ENCODE peak calls at places on chromosomes 6 and 20, in nine cellular contexts. One of them, this sample, is unnamed.
A peak's percentile ranks its signal among the peaks of the same experiment; 100 is the strongest.

GRCh38 chr20:5863040-5863811 is 87.1 kb downstream of the TRMT6 start:
- DNase-seq in GM13976: no peak
- DNase-seq in DMS 273 treated with DMSO at 0.1 percent for 48 hours: no peak
- DNase-seq in tibial artery: no peak
- DNase-seq in brain microvascular endothelial cell: peak; percentile 82
- DNase-seq in mesendoderm: no peak
- DNase-seq in cardiac muscle cell: peak; percentile 89
- DNase-seq in GM12878: no peak
- DNase-seq in HepG2: no peak
- DNase-seq in this sample: no peak

GRCh38 chr6:163253556-163254213 is 160.8 kb upstream of the QKI start:
- DNase-seq in cardiac muscle cell: no peak
- DNase-seq in mesendoderm: no peak
- DNase-seq in DMS 273 treated with DMSO at 0.1 percent for 48 hours: no peak
- DNase-seq in GM13976: no peak
- DNase-seq in tibial artery: no peak
- DNase-seq in HepG2: no peak
- DNase-seq in GM12878: no peak
- DNase-seq in brain microvascular endothelial cell: no peak
- DNase-seq in this sample: no peak

GRCh38 chr20:46348231-46348803 is 40.0 kb upstream of the CDH22 start:
- DNase-seq in brain microvascular endothelial cell: peak; percentile 24
- DNase-seq in cardiac muscle cell: peak; percentile 67
- DNase-seq in tibial artery: no peak
- DNase-seq in DMS 273 treated with DMSO at 0.1 percent for 48 hours: peak; percentile 49
- DNase-seq in GM12878: no peak
- DNase-seq in GM13976: no peak
- DNase-seq in mesendoderm: peak; percentile 94
- DNase-seq in HepG2: no peak
- DNase-seq in this sample: no peak

GRCh38 chr6:34324738-34325444 is 67.6 kb downstream of the NUDT3 start:
- DNase-seq in cardiac muscle cell: peak; percentile 78
- DNase-seq in tibial artery: peak; percentile 47
- DNase-seq in DMS 273 treated with DMSO at 0.1 percent for 48 hours: peak; percentile 43
- DNase-seq in GM12878: no peak
- DNase-seq in brain microvascular endothelial cell: peak; percentile 9
- DNase-seq in GM13976: no peak
- DNase-seq in mesendoderm: peak; percentile 32
- DNase-seq in HepG2: no peak
- DNase-seq in this sample: no peak

GRCh38 chr20:728022-728944 is 40.0 kb downstream of the SLC52A3 start:
- DNase-seq in HepG2: peak; percentile 51
- DNase-seq in tibial artery: no peak
- DNase-seq in mesendoderm: peak; percentile 85
- DNase-seq in cardiac muscle cell: peak; percentile 44
- DNase-seq in GM12878: no peak
- DNase-seq in GM13976: peak; percentile 82
- DNase-seq in brain microvascular endothelial cell: peak; percentile 9
- DNase-seq in DMS 273 treated with DMSO at 0.1 percent for 48 hours: peak; percentile 51
- DNase-seq in this sample: no peak

GRCh38 chr20:1804129-1804503 is 91.1 kb upstream of the SIRPA start:
- DNase-seq in HepG2: no peak
- DNase-seq in tibial artery: no peak
- DNase-seq in DMS 273 treated with DMSO at 0.1 percent for 48 hours: no peak
- DNase-seq in GM13976: no peak
- DNase-seq in mesendoderm: no peak
- DNase-seq in brain microvascular endothelial cell: no peak
- DNase-seq in GM12878: no peak
- DNase-seq in cardiac muscle cell: no peak
- DNase-seq in this sample: no peak

GRCh38 chr6:19554356-19555225 is 282.6 kb upstream of the ID4 start:
- DNase-seq in GM13976: no peak
- DNase-seq in cardiac muscle cell: peak; percentile 6
- DNase-seq in HepG2: no peak
- DNase-seq in brain microvascular endothelial cell: no peak
- DNase-seq in mesendoderm: no peak
- DNase-seq in DMS 273 treated with DMSO at 0.1 percent for 48 hours: peak; percentile 99
- DNase-seq in GM12878: no peak
- DNase-seq in tibial artery: no peak
- DNase-seq in this sample: no peak

GRCh38 chr20:57194154-57194553 is 72.3 kb downstream of the BMP7 start:
- DNase-seq in mesendoderm: no peak
- DNase-seq in GM13976: no peak
- DNase-seq in GM12878: no peak
- DNase-seq in tibial artery: no peak
- DNase-seq in cardiac muscle cell: no peak
- DNase-seq in DMS 273 treated with DMSO at 0.1 percent for 48 hours: no peak
- DNase-seq in brain microvascular endothelial cell: no peak
- DNase-seq in HepG2: no peak
- DNase-seq in this sample: no peak

GRCh38 chr20:34562643-34563042 is 4.1 kb downstream of the MAP1LC3A start:
- DNase-seq in mesendoderm: peak; percentile 59
- DNase-seq in GM12878: no peak
- DNase-seq in GM13976: no peak
- DNase-seq in cardiac muscle cell: peak; percentile 28
- DNase-seq in tibial artery: no peak
- DNase-seq in HepG2: peak; percentile 31
- DNase-seq in brain microvascular endothelial cell: no peak
- DNase-seq in DMS 273 treated with DMSO at 0.1 percent for 48 hours: peak; percentile 33
- DNase-seq in this sample: no peak

GRCh38 chr6:43972915-43973304 is 154.3 kb downstream of the MRPL14 start:
- DNase-seq in tibial artery: peak; percentile 75
- DNase-seq in cardiac muscle cell: peak; percentile 96
- DNase-seq in mesendoderm: no peak
- DNase-seq in GM13976: no peak
- DNase-seq in DMS 273 treated with DMSO at 0.1 percent for 48 hours: no peak
- DNase-seq in GM12878: no peak
- DNase-seq in brain microvascular endothelial cell: peak; percentile 65
- DNase-seq in HepG2: no peak
- DNase-seq in this sample: no peak

GRCh38 chr20:10474606-10475184 is 39.6 kb downstream of the SLX4IP start:
- DNase-seq in GM13976: no peak
- DNase-seq in mesendoderm: no peak
- DNase-seq in cardiac muscle cell: peak; percentile 32
- DNase-seq in tibial artery: peak; percentile 62
- DNase-seq in HepG2: no peak
- DNase-seq in brain microvascular endothelial cell: no peak
- DNase-seq in GM12878: no peak
- DNase-seq in DMS 273 treated with DMSO at 0.1 percent for 48 hours: no peak
- DNase-seq in this sample: no peak

GRCh38 chr20:23257106-23257761 is 93.4 kb upstream of the NXT1 start:
- DNase-seq in mesendoderm: no peak
- DNase-seq in GM13976: no peak
- DNase-seq in brain microvascular endothelial cell: no peak
- DNase-seq in DMS 273 treated with DMSO at 0.1 percent for 48 hours: no peak
- DNase-seq in HepG2: no peak
- DNase-seq in tibial artery: no peak
- DNase-seq in cardiac muscle cell: peak; percentile 32
- DNase-seq in GM12878: no peak
- DNase-seq in this sample: no peak

GRCh38 chr20:32823078-32823477 is 3.3 kb downstream of the MAPRE1 start:
- DNase-seq in DMS 273 treated with DMSO at 0.1 percent for 48 hours: no peak
- DNase-seq in GM12878: no peak
- DNase-seq in HepG2: peak; percentile 44
- DNase-seq in brain microvascular endothelial cell: peak; percentile 68
- DNase-seq in cardiac muscle cell: peak; percentile 76
- DNase-seq in mesendoderm: peak; percentile 74
- DNase-seq in GM13976: no peak
- DNase-seq in tibial artery: peak; percentile 48
- DNase-seq in this sample: no peak

GRCh38 chr6:167113935-167114910 is 8.7 kb upstream of the CCR6 start:
- DNase-seq in DMS 273 treated with DMSO at 0.1 percent for 48 hours: no peak
- DNase-seq in mesendoderm: no peak
- DNase-seq in GM12878: peak; percentile 93
- DNase-seq in cardiac muscle cell: no peak
- DNase-seq in HepG2: no peak
- DNase-seq in brain microvascular endothelial cell: no peak
- DNase-seq in tibial artery: no peak
- DNase-seq in GM13976: peak; percentile 91
- DNase-seq in this sample: peak; percentile 92

GRCh38 chr6:28816909-28817807 is 106.6 kb downstream of the TRIM27 start:
- DNase-seq in GM12878: no peak
- DNase-seq in tibial artery: no peak
- DNase-seq in GM13976: peak; percentile 37
- DNase-seq in brain microvascular endothelial cell: peak; percentile 90
- DNase-seq in DMS 273 treated with DMSO at 0.1 percent for 48 hours: peak; percentile 63
- DNase-seq in cardiac muscle cell: peak; percentile 56
- DNase-seq in HepG2: peak; percentile 67
- DNase-seq in mesendoderm: peak; percentile 86
- DNase-seq in this sample: peak; percentile 42

This sample was measured in GM12864.